ENCODE peak calls at places on chromosomes 16 and 17, in six cellular contexts. U is T-cell; E is tibial nerve; Y is NCI-H510A treated with DMSO at 0.1 percent for 48 hours; K is GM19239; C is CD8-positive, alpha-beta memory T cell. T is an unnamed sample.

GRCh38 chr16:30567991-30568638 is 3.4 kb downstream of the ZNF688 start:
- DNase-seq in K (no peak), C (peak), U (no peak), Y (peak), E (no peak), T (no peak)

GRCh38 chr16:50245417-50246298 is 20.7 kb upstream of the ADCY7 start:
- DNase-seq in C (peak), U (no peak), Y (peak), K (peak), E (no peak), T (no peak)

GRCh38 chr16:78505544-78506371 is 406.3 kb downstream of the WWOX start:
- DNase-seq in K (no peak), E (peak), C (no peak), U (no peak), Y (peak), T (no peak)

GRCh38 chr16:68779891-68780290 is 42.8 kb downstream of the CDH1 start:
- DNase-seq in K (no peak), Y (peak), E (no peak), U (no peak), C (no peak), T (no peak)

GRCh38 chr16:74487634-74488495 is 66.6 kb upstream of the CLEC18B start:
- DNase-seq in C (no peak), U (no peak), K (no peak), E (no peak), Y (no peak), T (no peak)

GRCh38 chr16:88799569-88800276 is 3.9 kb upstream of the CDT1 start:
- DNase-seq in U (no peak), C (no peak), K (no peak), Y (no peak), E (no peak), T (no peak)

GRCh38 chr16:71440669-71441347 is 1.0 kb downstream of the TLE7 start:
- DNase-seq in Y (no peak), K (peak), U (no peak), C (no peak), E (no peak), T (no peak)

GRCh38 chr16:4426021-4426684 is 485 bp downstream of the DNAJA3 start:
- DNase-seq in E (no peak), U (no peak), Y (no peak), K (no peak), C (no peak), T (peak)

GRCh38 chr16:27322858-27323780 is 9.3 kb downstream of the IL4R start:
- DNase-seq in Y (no peak), C (no peak), K (no peak), U (no peak), E (no peak), T (no peak)

GRCh38 chr17:8147141-8147804 is 4.9 kb downstream of the PER1 start:
- DNase-seq in U (no peak), K (no peak), E (no peak), Y (no peak), C (no peak), T (peak)

GRCh38 chr17:64491034-64491860 is 5.6 kb downstream of the POLG2 start:
- DNase-seq in U (no peak), Y (peak), K (no peak), E (no peak), C (peak), T (peak)

GRCh38 chr16:50741225-50741807 is 570 bp upstream of the CYLD start:
- DNase-seq in E (no peak), U (no peak), K (no peak), Y (no peak), C (no peak), T (no peak)

T was measured in naive thymus-derived CD8-positive, alpha-beta T cell.